ENCODE peak calls at places on chromosomes 11 and 22, in five cellular contexts. T is non-pigmented ciliary epithelial cell; L is stimulated activated CD4-positive, alpha-beta T cell treated with anti-CD3 and anti-CD28 coated beads, TNF-alpha, amount 100 ng/mL, for 24 hours; U is stimulated activated CD8-positive, alpha-beta memory T cell treated with anti-CD3 and anti-CD28 coated beads, Interleukin-7, amount 100 ng/mL, for 1 hour; Z is kidney glomerular epithelial cell. K is an unnamed sample.
A peak's percentile ranks its signal among the peaks of the same experiment; 100 is the strongest.

GRCh38 chr11:69051381-69052342 is 2.9 kb downstream of the TPCN2 start:
- DNase-seq in T (no peak), L (no peak), U (no peak), Z (no peak), K (no peak)

GRCh38 chr11:7512525-7513209 is 1.1 kb upstream of the PPFIBP2 start:
- DNase-seq in T (no peak), L (no peak), U (no peak), Z (no peak), K (no peak)

GRCh38 chr11:29125621-29126020 is 891.2 kb downstream of the KCNA4 start:
- DNase-seq in T (no peak), L (no peak), U (no peak), Z (no peak), K (no peak)

GRCh38 chr11:10076458-10077141 is 217.4 kb downstream of the SBF2 start:
- DNase-seq in T (no peak), L (no peak), U (no peak), Z (no peak), K (no peak)

GRCh38 chr11:2750601-2751522 is 51.1 kb upstream of the KCNQ1OT1 start:
- DNase-seq in T (no peak), L (no peak), U (no peak), Z (no peak), K (no peak)

GRCh38 chr22:45290410-45290936 is 5.7 kb downstream of the UPK3A start:
- DNase-seq in T (no peak), L (no peak), U (no peak), Z (peak; percentile 11), K (peak; percentile 18)

GRCh38 chr11:67374571-67375276 is 1.3 kb upstream of the CLCF1 start:
- DNase-seq in T (no peak), L (no peak), U (no peak), Z (peak; percentile 87), K (no peak)

GRCh38 chr11:116895053-116895757 is 57.8 kb upstream of the APOA1 start:
- DNase-seq in T (no peak), L (no peak), U (no peak), Z (no peak), K (no peak)

GRCh38 chr11:80084614-80085013 is 643.8 kb upstream of the TENM4 start:
- DNase-seq in T (no peak), L (no peak), U (no peak), Z (no peak), K (no peak)

GRCh38 chr11:123145220-123145619 is 49.8 kb downstream of the CLMP start:
- DNase-seq in T (no peak), L (no peak), U (no peak), Z (peak; percentile 6), K (peak; percentile 73)

GRCh38 chr11:68855205-68855978 is 13.7 kb upstream of the CPT1A start:
- DNase-seq in T (no peak), L (no peak), U (no peak), Z (no peak), K (no peak)

GRCh38 chr22:30667092-30667485 is 586 bp downstream of the DUSP18 start:
- DNase-seq in T (no peak), L (no peak), U (no peak), Z (no peak), K (no peak)

GRCh38 chr11:85301895-85302678 is 325.1 kb downstream of the DLG2 start:
- DNase-seq in T (no peak), L (no peak), U (no peak), Z (no peak), K (no peak)

GRCh38 chr11:3123761-3124733 is 41.1 kb downstream of the OSBPL5 start:
- DNase-seq in T (peak; percentile 69), L (no peak), U (no peak), Z (peak; percentile 59), K (peak; percentile 79)

GRCh38 chr22:41036924-41037323 is 55.5 kb upstream of the EP300 start:
- DNase-seq in T (no peak), L (no peak), U (no peak), Z (no peak), K (no peak)

GRCh38 chr22:17114173-17114957 is 6.8 kb downstream of the TMEM121B start:
- DNase-seq in T (no peak), L (no peak), U (no peak), Z (no peak), K (no peak)

GRCh38 chr22:24156146-24156914 is 25.0 kb upstream of the SUSD2 start:
- DNase-seq in T (no peak), L (no peak), U (peak; percentile 27), Z (peak; percentile 55), K (no peak)

GRCh38 chr11:57072640-57073039 is 83.9 kb downstream of the OR5AK2 start:
- DNase-seq in T (peak; percentile 93), L (no peak), U (no peak), Z (peak; percentile 99), K (peak; percentile 90)

GRCh38 chr11:103656382-103656781 is 380.1 kb upstream of the DDI1 start:
- DNase-seq in T (no peak), L (no peak), U (no peak), Z (no peak), K (no peak)

GRCh38 chr11:15963266-15963665 is 393.1 kb downstream of the SOX6 start:
- DNase-seq in T (no peak), L (no peak), U (no peak), Z (no peak), K (no peak)

GRCh38 chr11:64104632-64105031 is 61.3 kb downstream of the MACROD1 start:
- DNase-seq in T (no peak), L (no peak), U (no peak), Z (no peak), K (no peak)

GRCh38 chr11:105609341-105609781 is 512 bp upstream of the GRIA4 start:
- DNase-seq in T (no peak), L (no peak), U (no peak), Z (peak; percentile 47), K (no peak)

GRCh38 chr11:2466869-2467694 is 22.3 kb downstream of the KCNQ1 start:
- DNase-seq in T (no peak), L (no peak), U (no peak), Z (no peak), K (no peak)

GRCh38 chr22:23282516-23282915 is 102.2 kb downstream of the BCR start:
- DNase-seq in T (no peak), L (no peak), U (no peak), Z (no peak), K (no peak)

GRCh38 chr22:25806579-25806978 is 64.6 kb downstream of the MYO18B start:
- DNase-seq in T (no peak), L (no peak), U (no peak), Z (no peak), K (no peak)

GRCh38 chr11:20010861-20011225 is 149.4 kb downstream of the DBX1 start:
- DNase-seq in T (no peak), L (no peak), U (no peak), Z (no peak), K (no peak)

GRCh38 chr11:47514825-47515647 is 37.9 kb downstream of the CELF1 start:
- DNase-seq in T (peak; percentile 83), L (peak; percentile 38), U (no peak), Z (no peak), K (no peak)

GRCh38 chr11:96013459-96014213 is 89.7 kb upstream of the MTMR2 start:
- DNase-seq in T (no peak), L (no peak), U (no peak), Z (no peak), K (no peak)

GRCh38 chr11:83156996-83157754 is at the start of gene PCF11:
- DNase-seq in T (no peak), L (no peak), U (no peak), Z (peak; percentile 55), K (no peak)

GRCh38 chr11:72831521-72832300 is 17.5 kb downstream of the ATG16L2 start:
- DNase-seq in T (no peak), L (no peak), U (no peak), Z (peak; percentile 65), K (no peak)

GRCh38 chr11:34160049-34160721 is 54.8 kb downstream of the NAT10 start:
- DNase-seq in T (no peak), L (no peak), U (no peak), Z (no peak), K (no peak)

GRCh38 chr22:33242078-33242477 is 183.9 kb upstream of the SYN3 start:
- DNase-seq in T (no peak), L (no peak), U (no peak), Z (no peak), K (no peak)

GRCh38 chr11:13316528-13316961 is 39.0 kb downstream of the BMAL1 start:
- DNase-seq in T (no peak), L (no peak), U (no peak), Z (peak; percentile 14), K (no peak)

GRCh38 chr11:369336-370018 is at the start of gene B4GALNT4:
- DNase-seq in T (no peak), L (no peak), U (no peak), Z (no peak), K (no peak)

GRCh38 chr11:44814881-44815592 is 88.3 kb downstream of the TSPAN18 start:
- DNase-seq in T (no peak), L (no peak), U (no peak), Z (no peak), K (no peak)

GRCh38 chr11:6523253-6523652 is 26.2 kb downstream of the DNHD1 start:
- DNase-seq in T (peak; percentile 52), L (no peak), U (no peak), Z (peak; percentile 50), K (no peak)

GRCh38 chr11:11582261-11582701 is 39.5 kb downstream of the GALNT18 start:
- DNase-seq in T (no peak), L (no peak), U (no peak), Z (no peak), K (no peak)

GRCh38 chr11:64894070-64894811 is 15.8 kb upstream of the EHD1 start:
- DNase-seq in T (no peak), L (peak; percentile 88), U (peak; percentile 94), Z (peak; percentile 44), K (no peak)

GRCh38 chr11:288328-289144 is at the start of gene PGGHG:
- DNase-seq in T (no peak), L (no peak), U (no peak), Z (no peak), K (no peak)

GRCh38 chr11:100639140-100639539 is 47.9 kb upstream of the ARHGAP42 start:
- DNase-seq in T (no peak), L (no peak), U (no peak), Z (peak; percentile 15), K (peak; percentile 45)